ENCODE peak calls at places on chromosomes 3 and 15, in nine cellular contexts. One of them, this sample, is unnamed.

GRCh38 chr15:33859992-33860545 is 108.2 kb upstream of the CHRM5 start:
- DNase-seq in NCI-H82: no peak
- DNase-seq in AG08396: no peak
- DNase-seq in occipital lobe: no peak
- DNase-seq in stimulated activated naive CD4-positive, alpha-beta T cell: no peak
- DNase-seq in EL: no peak
- DNase-seq in kidney tubule cell: no peak
- DNase-seq in mesothelial cell of epicardium: no peak
- DNase-seq in astrocyte of the spinal cord: no peak
- DNase-seq in this sample: no peak

GRCh38 chr15:92454525-92455105 is 60.9 kb downstream of the ST8SIA2 start:
- DNase-seq in NCI-H82: peak
- DNase-seq in AG08396: no peak
- DNase-seq in occipital lobe: no peak
- DNase-seq in stimulated activated naive CD4-positive, alpha-beta T cell: no peak
- DNase-seq in EL: no peak
- DNase-seq in kidney tubule cell: no peak
- DNase-seq in mesothelial cell of epicardium: no peak
- DNase-seq in astrocyte of the spinal cord: no peak
- DNase-seq in this sample: no peak

GRCh38 chr3:194690501-194691372 is 5.1 kb downstream of the FAM43A start:
- DNase-seq in NCI-H82: no peak
- DNase-seq in AG08396: no peak
- DNase-seq in occipital lobe: no peak
- DNase-seq in stimulated activated naive CD4-positive, alpha-beta T cell: no peak
- DNase-seq in EL: no peak
- DNase-seq in kidney tubule cell: peak
- DNase-seq in mesothelial cell of epicardium: no peak
- DNase-seq in astrocyte of the spinal cord: peak
- DNase-seq in this sample: no peak

GRCh38 chr3:62803276-62803675 is 71.9 kb downstream of the CADPS start:
- DNase-seq in NCI-H82: peak
- DNase-seq in AG08396: no peak
- DNase-seq in occipital lobe: no peak
- DNase-seq in stimulated activated naive CD4-positive, alpha-beta T cell: no peak
- DNase-seq in EL: no peak
- DNase-seq in kidney tubule cell: no peak
- DNase-seq in mesothelial cell of epicardium: no peak
- DNase-seq in astrocyte of the spinal cord: no peak
- DNase-seq in this sample: no peak

GRCh38 chr15:95763426-95763825 is 567.1 kb upstream of the NR2F2 start:
- DNase-seq in NCI-H82: no peak
- DNase-seq in AG08396: no peak
- DNase-seq in occipital lobe: no peak
- DNase-seq in stimulated activated naive CD4-positive, alpha-beta T cell: no peak
- DNase-seq in EL: no peak
- DNase-seq in kidney tubule cell: no peak
- DNase-seq in mesothelial cell of epicardium: no peak
- DNase-seq in astrocyte of the spinal cord: no peak
- DNase-seq in this sample: no peak

GRCh38 chr15:96893159-96893906 is 562.8 kb downstream of the NR2F2 start:
- DNase-seq in NCI-H82: peak
- DNase-seq in AG08396: peak
- DNase-seq in occipital lobe: no peak
- DNase-seq in stimulated activated naive CD4-positive, alpha-beta T cell: no peak
- DNase-seq in EL: peak
- DNase-seq in kidney tubule cell: peak
- DNase-seq in mesothelial cell of epicardium: no peak
- DNase-seq in astrocyte of the spinal cord: peak
- DNase-seq in this sample: no peak

GRCh38 chr15:25437751-25438600 is 848 bp downstream of the UBE3A start:
- DNase-seq in NCI-H82: peak
- DNase-seq in AG08396: peak
- DNase-seq in occipital lobe: peak
- DNase-seq in stimulated activated naive CD4-positive, alpha-beta T cell: peak
- DNase-seq in EL: peak
- DNase-seq in kidney tubule cell: peak
- DNase-seq in mesothelial cell of epicardium: peak
- DNase-seq in astrocyte of the spinal cord: peak
- DNase-seq in this sample: peak

GRCh38 chr15:80773122-80773551 is 6.0 kb upstream of the CEMIP start:
- DNase-seq in NCI-H82: peak
- DNase-seq in AG08396: no peak
- DNase-seq in occipital lobe: no peak
- DNase-seq in stimulated activated naive CD4-positive, alpha-beta T cell: no peak
- DNase-seq in EL: no peak
- DNase-seq in kidney tubule cell: no peak
- DNase-seq in mesothelial cell of epicardium: no peak
- DNase-seq in astrocyte of the spinal cord: peak
- DNase-seq in this sample: no peak

GRCh38 chr3:79038057-79038456 is 729.7 kb downstream of the ROBO1 start:
- DNase-seq in NCI-H82: no peak
- DNase-seq in AG08396: no peak
- DNase-seq in occipital lobe: no peak
- DNase-seq in stimulated activated naive CD4-positive, alpha-beta T cell: no peak
- DNase-seq in EL: no peak
- DNase-seq in kidney tubule cell: no peak
- DNase-seq in mesothelial cell of epicardium: no peak
- DNase-seq in astrocyte of the spinal cord: no peak
- DNase-seq in this sample: no peak

GRCh38 chr3:157958471-157958870 is 147.7 kb downstream of the SHOX2 start:
- DNase-seq in NCI-H82: peak
- DNase-seq in AG08396: no peak
- DNase-seq in occipital lobe: no peak
- DNase-seq in stimulated activated naive CD4-positive, alpha-beta T cell: no peak
- DNase-seq in EL: no peak
- DNase-seq in kidney tubule cell: no peak
- DNase-seq in mesothelial cell of epicardium: no peak
- DNase-seq in astrocyte of the spinal cord: no peak
- DNase-seq in this sample: no peak

GRCh38 chr3:189727898-189728297 is 96.7 kb downstream of the TP63 start:
- DNase-seq in NCI-H82: no peak
- DNase-seq in AG08396: no peak
- DNase-seq in occipital lobe: no peak
- DNase-seq in stimulated activated naive CD4-positive, alpha-beta T cell: no peak
- DNase-seq in EL: peak
- DNase-seq in kidney tubule cell: no peak
- DNase-seq in mesothelial cell of epicardium: no peak
- DNase-seq in astrocyte of the spinal cord: peak
- DNase-seq in this sample: no peak

GRCh38 chr15:78457101-78457500 is 19.1 kb downstream of the IREB2 start:
- DNase-seq in NCI-H82: no peak
- DNase-seq in AG08396: peak
- DNase-seq in occipital lobe: no peak
- DNase-seq in stimulated activated naive CD4-positive, alpha-beta T cell: no peak
- DNase-seq in EL: peak
- DNase-seq in kidney tubule cell: peak
- DNase-seq in mesothelial cell of epicardium: no peak
- DNase-seq in astrocyte of the spinal cord: peak
- DNase-seq in this sample: no peak

GRCh38 chr15:37824717-37825382 is 109.6 kb upstream of the TMCO5A start:
- DNase-seq in NCI-H82: peak
- DNase-seq in AG08396: peak
- DNase-seq in occipital lobe: no peak
- DNase-seq in stimulated activated naive CD4-positive, alpha-beta T cell: no peak
- DNase-seq in EL: peak
- DNase-seq in kidney tubule cell: peak
- DNase-seq in mesothelial cell of epicardium: no peak
- DNase-seq in astrocyte of the spinal cord: peak
- DNase-seq in this sample: no peak

GRCh38 chr3:116059421-116060096 is 385.7 kb downstream of the LSAMP start:
- DNase-seq in NCI-H82: peak
- DNase-seq in AG08396: peak
- DNase-seq in occipital lobe: no peak
- DNase-seq in stimulated activated naive CD4-positive, alpha-beta T cell: no peak
- DNase-seq in EL: peak
- DNase-seq in kidney tubule cell: peak
- DNase-seq in mesothelial cell of epicardium: no peak
- DNase-seq in astrocyte of the spinal cord: peak
- DNase-seq in this sample: no peak

GRCh38 chr3:45178131-45179023 is 32.2 kb upstream of the CDCP1 start:
- DNase-seq in NCI-H82: no peak
- DNase-seq in AG08396: peak
- DNase-seq in occipital lobe: no peak
- DNase-seq in stimulated activated naive CD4-positive, alpha-beta T cell: no peak
- DNase-seq in EL: peak
- DNase-seq in kidney tubule cell: peak
- DNase-seq in mesothelial cell of epicardium: no peak
- DNase-seq in astrocyte of the spinal cord: peak
- DNase-seq in this sample: no peak

GRCh38 chr3:66380200-66380932 is 120.5 kb downstream of the LRIG1 start:
- DNase-seq in NCI-H82: no peak
- DNase-seq in AG08396: no peak
- DNase-seq in occipital lobe: no peak
- DNase-seq in stimulated activated naive CD4-positive, alpha-beta T cell: no peak
- DNase-seq in EL: no peak
- DNase-seq in kidney tubule cell: no peak
- DNase-seq in mesothelial cell of epicardium: no peak
- DNase-seq in astrocyte of the spinal cord: no peak
- DNase-seq in this sample: no peak

GRCh38 chr15:63344737-63345390 is 36.8 kb downstream of the CA12 start:
- DNase-seq in NCI-H82: no peak
- DNase-seq in AG08396: no peak
- DNase-seq in occipital lobe: no peak
- DNase-seq in stimulated activated naive CD4-positive, alpha-beta T cell: no peak
- DNase-seq in EL: peak
- DNase-seq in kidney tubule cell: no peak
- DNase-seq in mesothelial cell of epicardium: no peak
- DNase-seq in astrocyte of the spinal cord: no peak
- DNase-seq in this sample: no peak

GRCh38 chr3:71172951-71173350 is 410.6 kb downstream of the FOXP1 start:
- DNase-seq in NCI-H82: no peak
- DNase-seq in AG08396: peak
- DNase-seq in occipital lobe: no peak
- DNase-seq in stimulated activated naive CD4-positive, alpha-beta T cell: no peak
- DNase-seq in EL: peak
- DNase-seq in kidney tubule cell: no peak
- DNase-seq in mesothelial cell of epicardium: no peak
- DNase-seq in astrocyte of the spinal cord: peak
- DNase-seq in this sample: no peak

GRCh38 chr15:73804421-73804820 is 51.3 kb upstream of the INSYN1 start:
- DNase-seq in NCI-H82: no peak
- DNase-seq in AG08396: no peak
- DNase-seq in occipital lobe: peak
- DNase-seq in stimulated activated naive CD4-positive, alpha-beta T cell: no peak
- DNase-seq in EL: no peak
- DNase-seq in kidney tubule cell: no peak
- DNase-seq in mesothelial cell of epicardium: no peak
- DNase-seq in astrocyte of the spinal cord: no peak
- DNase-seq in this sample: no peak

GRCh38 chr15:40843183-40843884 is 514 bp upstream of the SPINT1 start:
- DNase-seq in NCI-H82: no peak
- DNase-seq in AG08396: no peak
- DNase-seq in occipital lobe: no peak
- DNase-seq in stimulated activated naive CD4-positive, alpha-beta T cell: no peak
- DNase-seq in EL: no peak
- DNase-seq in kidney tubule cell: peak
- DNase-seq in mesothelial cell of epicardium: peak
- DNase-seq in astrocyte of the spinal cord: no peak
- DNase-seq in this sample: no peak

GRCh38 chr3:23159929-23160328 is 43.2 kb upstream of the UBE2E2 start:
- DNase-seq in NCI-H82: no peak
- DNase-seq in AG08396: peak
- DNase-seq in occipital lobe: no peak
- DNase-seq in stimulated activated naive CD4-positive, alpha-beta T cell: no peak
- DNase-seq in EL: peak
- DNase-seq in kidney tubule cell: peak
- DNase-seq in mesothelial cell of epicardium: no peak
- DNase-seq in astrocyte of the spinal cord: peak
- DNase-seq in this sample: no peak

GRCh38 chr15:38726187-38726586 is 161.6 kb upstream of the RASGRP1 start:
- DNase-seq in NCI-H82: no peak
- DNase-seq in AG08396: no peak
- DNase-seq in occipital lobe: no peak
- DNase-seq in stimulated activated naive CD4-positive, alpha-beta T cell: no peak
- DNase-seq in EL: no peak
- DNase-seq in kidney tubule cell: no peak
- DNase-seq in mesothelial cell of epicardium: no peak
- DNase-seq in astrocyte of the spinal cord: no peak
- DNase-seq in this sample: no peak

GRCh38 chr15:68642491-68642845 is 63.7 kb downstream of the CORO2B start:
- DNase-seq in NCI-H82: no peak
- DNase-seq in AG08396: no peak
- DNase-seq in occipital lobe: no peak
- DNase-seq in stimulated activated naive CD4-positive, alpha-beta T cell: no peak
- DNase-seq in EL: no peak
- DNase-seq in kidney tubule cell: peak
- DNase-seq in mesothelial cell of epicardium: peak
- DNase-seq in astrocyte of the spinal cord: no peak
- DNase-seq in this sample: no peak

GRCh38 chr15:60591491-60592385 is 112.8 kb upstream of the ICE2 start:
- DNase-seq in NCI-H82: no peak
- DNase-seq in AG08396: peak
- DNase-seq in occipital lobe: peak
- DNase-seq in stimulated activated naive CD4-positive, alpha-beta T cell: peak
- DNase-seq in EL: peak
- DNase-seq in kidney tubule cell: peak
- DNase-seq in mesothelial cell of epicardium: peak
- DNase-seq in astrocyte of the spinal cord: no peak
- DNase-seq in this sample: peak

GRCh38 chr3:102006812-102007485 is 157.6 kb downstream of the NFKBIZ start:
- DNase-seq in NCI-H82: no peak
- DNase-seq in AG08396: peak
- DNase-seq in occipital lobe: no peak
- DNase-seq in stimulated activated naive CD4-positive, alpha-beta T cell: no peak
- DNase-seq in EL: peak
- DNase-seq in kidney tubule cell: peak
- DNase-seq in mesothelial cell of epicardium: no peak
- DNase-seq in astrocyte of the spinal cord: peak
- DNase-seq in this sample: no peak

GRCh38 chr3:14957933-14958332 is 10.6 kb downstream of the NR2C2 start:
- DNase-seq in NCI-H82: no peak
- DNase-seq in AG08396: no peak
- DNase-seq in occipital lobe: no peak
- DNase-seq in stimulated activated naive CD4-positive, alpha-beta T cell: no peak
- DNase-seq in EL: no peak
- DNase-seq in kidney tubule cell: no peak
- DNase-seq in mesothelial cell of epicardium: no peak
- DNase-seq in astrocyte of the spinal cord: no peak
- DNase-seq in this sample: no peak

GRCh38 chr3:129182390-129183180 is 1.1 kb downstream of the CNBP start:
- DNase-seq in NCI-H82: peak
- DNase-seq in AG08396: no peak
- DNase-seq in occipital lobe: no peak
- DNase-seq in stimulated activated naive CD4-positive, alpha-beta T cell: peak
- DNase-seq in EL: peak
- DNase-seq in kidney tubule cell: peak
- DNase-seq in mesothelial cell of epicardium: peak
- DNase-seq in astrocyte of the spinal cord: peak
- DNase-seq in this sample: no peak

GRCh38 chr3:37993811-37994638 is 3.4 kb downstream of the VILL start:
- DNase-seq in NCI-H82: no peak
- DNase-seq in AG08396: peak
- DNase-seq in occipital lobe: peak
- DNase-seq in stimulated activated naive CD4-positive, alpha-beta T cell: peak
- DNase-seq in EL: peak
- DNase-seq in kidney tubule cell: peak
- DNase-seq in mesothelial cell of epicardium: peak
- DNase-seq in astrocyte of the spinal cord: peak
- DNase-seq in this sample: peak

GRCh38 chr3:8629151-8630021 is 15.2 kb downstream of the SSUH2 start:
- DNase-seq in NCI-H82: no peak
- DNase-seq in AG08396: peak
- DNase-seq in occipital lobe: peak
- DNase-seq in stimulated activated naive CD4-positive, alpha-beta T cell: no peak
- DNase-seq in EL: peak
- DNase-seq in kidney tubule cell: peak
- DNase-seq in mesothelial cell of epicardium: no peak
- DNase-seq in astrocyte of the spinal cord: peak
- DNase-seq in this sample: peak

GRCh38 chr3:123332124-123332641 is 116.7 kb downstream of the ADCY5 start:
- DNase-seq in NCI-H82: no peak
- DNase-seq in AG08396: no peak
- DNase-seq in occipital lobe: no peak
- DNase-seq in stimulated activated naive CD4-positive, alpha-beta T cell: no peak
- DNase-seq in EL: no peak
- DNase-seq in kidney tubule cell: no peak
- DNase-seq in mesothelial cell of epicardium: no peak
- DNase-seq in astrocyte of the spinal cord: no peak
- DNase-seq in this sample: no peak

GRCh38 chr3:42191443-42191747 is 74.6 kb downstream of the CCK start:
- DNase-seq in NCI-H82: no peak
- DNase-seq in AG08396: no peak
- DNase-seq in occipital lobe: no peak
- DNase-seq in stimulated activated naive CD4-positive, alpha-beta T cell: no peak
- DNase-seq in EL: no peak
- DNase-seq in kidney tubule cell: no peak
- DNase-seq in mesothelial cell of epicardium: no peak
- DNase-seq in astrocyte of the spinal cord: no peak
- DNase-seq in this sample: no peak